ENCODE peak calls at places on chromosomes 2 and 18, in four cellular contexts. One of them, this sample, is unnamed.

GRCh38 chr18:6741290-6741689 is 11.8 kb downstream of the ARHGAP28 start:
- DNase-seq in AG04450: peak
- DNase-seq in HT-29: no peak
- DNase-seq in SK-MEL-5: no peak
- DNase-seq in this sample: no peak

GRCh38 chr2:178949151-178949550 is 100.8 kb downstream of the CCDC141 start:
- DNase-seq in HT-29: no peak
- DNase-seq in SK-MEL-5: no peak
- DNase-seq in AG04450: no peak
- DNase-seq in this sample: no peak

GRCh38 chr2:240916571-240917008 is 10.5 kb downstream of the CROCC2 start:
- DNase-seq in HT-29: peak
- DNase-seq in AG04450: peak
- DNase-seq in SK-MEL-5: no peak
- DNase-seq in this sample: no peak

GRCh38 chr2:208183937-208184336 is 5.9 kb downstream of the C2orf80 start:
- DNase-seq in HT-29: no peak
- DNase-seq in AG04450: no peak
- DNase-seq in SK-MEL-5: no peak
- DNase-seq in this sample: no peak

GRCh38 chr2:219631925-219632757 is 4.7 kb downstream of the SLC4A3 start:
- DNase-seq in HT-29: no peak
- DNase-seq in SK-MEL-5: no peak
- DNase-seq in AG04450: no peak
- DNase-seq in this sample: no peak

GRCh38 chr2:96954490-96954846 is 31.9 kb downstream of the FAM178B start:
- DNase-seq in HT-29: no peak
- DNase-seq in AG04450: no peak
- DNase-seq in SK-MEL-5: no peak
- DNase-seq in this sample: no peak

GRCh38 chr2:202605174-202605573 is 29.6 kb upstream of the FAM117B start:
- DNase-seq in SK-MEL-5: no peak
- DNase-seq in AG04450: no peak
- DNase-seq in HT-29: no peak
- DNase-seq in this sample: no peak

GRCh38 chr2:152743004-152743403 is 24.6 kb downstream of the ARL6IP6 start:
- DNase-seq in HT-29: peak
- DNase-seq in AG04450: no peak
- DNase-seq in SK-MEL-5: peak
- DNase-seq in this sample: no peak

GRCh38 chr2:233386382-233387041 is 32.2 kb downstream of the DGKD start:
- DNase-seq in HT-29: peak
- DNase-seq in AG04450: no peak
- DNase-seq in SK-MEL-5: no peak
- DNase-seq in this sample: no peak

GRCh38 chr18:32056613-32057358 is 34.9 kb upstream of the RNF138 start:
- DNase-seq in SK-MEL-5: no peak
- DNase-seq in AG04450: no peak
- DNase-seq in HT-29: no peak
- DNase-seq in this sample: no peak

GRCh38 chr2:1550658-1551316 is 137.5 kb downstream of the TPO start:
- DNase-seq in AG04450: no peak
- DNase-seq in SK-MEL-5: peak
- DNase-seq in HT-29: peak
- DNase-seq in this sample: no peak

GRCh38 chr2:208278549-208278948 is 12.5 kb downstream of the PIKFYVE start:
- DNase-seq in HT-29: no peak
- DNase-seq in SK-MEL-5: no peak
- DNase-seq in AG04450: no peak
- DNase-seq in this sample: no peak

GRCh38 chr2:60540054-60540453 is 13.4 kb downstream of the BCL11A start:
- DNase-seq in AG04450: no peak
- DNase-seq in SK-MEL-5: no peak
- DNase-seq in HT-29: no peak
- DNase-seq in this sample: no peak

GRCh38 chr2:40271066-40271465 is 180.8 kb downstream of the SLC8A1 start:
- DNase-seq in AG04450: no peak
- DNase-seq in SK-MEL-5: no peak
- DNase-seq in HT-29: no peak
- DNase-seq in this sample: no peak

GRCh38 chr2:177538323-177538722 is 145.8 kb downstream of the AGPS start:
- DNase-seq in SK-MEL-5: no peak
- DNase-seq in HT-29: no peak
- DNase-seq in AG04450: no peak
- DNase-seq in this sample: no peak

GRCh38 chr2:208359632-208359986 is 47.0 kb upstream of the PTH2R start:
- DNase-seq in AG04450: no peak
- DNase-seq in SK-MEL-5: no peak
- DNase-seq in HT-29: no peak
- DNase-seq in this sample: peak

GRCh38 chr2:149989447-149990063 is 402.0 kb upstream of the MMADHC start:
- DNase-seq in HT-29: peak
- DNase-seq in AG04450: peak
- DNase-seq in SK-MEL-5: no peak
- DNase-seq in this sample: no peak

GRCh38 chr2:237424544-237424943 is 10.6 kb upstream of the COL6A3 start:
- DNase-seq in HT-29: no peak
- DNase-seq in AG04450: no peak
- DNase-seq in SK-MEL-5: no peak
- DNase-seq in this sample: no peak

GRCh38 chr2:176134978-176135575 is 5.6 kb downstream of the HOXD8 start:
- DNase-seq in HT-29: no peak
- DNase-seq in SK-MEL-5: peak
- DNase-seq in AG04450: no peak
- DNase-seq in this sample: no peak

GRCh38 chr2:190462611-190463010 is 54.5 kb downstream of the MFSD6 start:
- DNase-seq in SK-MEL-5: no peak
- DNase-seq in AG04450: no peak
- DNase-seq in HT-29: no peak
- DNase-seq in this sample: no peak

GRCh38 chr18:2932247-2933181 is 80.4 kb downstream of the LPIN2 start:
- DNase-seq in SK-MEL-5: peak
- DNase-seq in HT-29: peak
- DNase-seq in AG04450: peak
- DNase-seq in this sample: no peak

GRCh38 chr18:2963048-2963447 is 49.9 kb downstream of the LPIN2 start:
- DNase-seq in SK-MEL-5: no peak
- DNase-seq in HT-29: no peak
- DNase-seq in AG04450: no peak
- DNase-seq in this sample: no peak

GRCh38 chr2:27798948-27799645 is 27.6 kb downstream of the MRPL33 start:
- DNase-seq in SK-MEL-5: peak
- DNase-seq in AG04450: peak
- DNase-seq in HT-29: peak
- DNase-seq in this sample: peak

GRCh38 chr18:61891271-61891670 is 1.5 kb downstream of the RNF152 start:
- DNase-seq in SK-MEL-5: peak
- DNase-seq in AG04450: no peak
- DNase-seq in HT-29: no peak
- DNase-seq in this sample: no peak

GRCh38 chr2:69149631-69150215 is 136.7 kb downstream of the ANTXR1 start:
- DNase-seq in AG04450: no peak
- DNase-seq in HT-29: no peak
- DNase-seq in SK-MEL-5: no peak
- DNase-seq in this sample: peak

GRCh38 chr18:58867281-58867961 is 2.7 kb downstream of the ZNF532 start:
- DNase-seq in SK-MEL-5: no peak
- DNase-seq in HT-29: no peak
- DNase-seq in AG04450: no peak
- DNase-seq in this sample: peak

GRCh38 chr18:532023-532422 is 31.5 kb upstream of the COLEC12 start:
- DNase-seq in SK-MEL-5: no peak
- DNase-seq in AG04450: no peak
- DNase-seq in HT-29: no peak
- DNase-seq in this sample: no peak

GRCh38 chr18:22471546-22472131 is 53.9 kb upstream of the CTAGE1 start:
- DNase-seq in AG04450: no peak
- DNase-seq in SK-MEL-5: no peak
- DNase-seq in HT-29: no peak
- DNase-seq in this sample: no peak

GRCh38 chr2:155256803-155257202 is 558.3 kb downstream of the KCNJ3 start:
- DNase-seq in AG04450: no peak
- DNase-seq in HT-29: peak
- DNase-seq in SK-MEL-5: peak
- DNase-seq in this sample: peak

GRCh38 chr2:85734942-85735608 is 18.7 kb upstream of the ATOH8 start:
- DNase-seq in HT-29: no peak
- DNase-seq in SK-MEL-5: no peak
- DNase-seq in AG04450: no peak
- DNase-seq in this sample: no peak

This sample was measured in iPS DF 19.7.